ENCODE peak calls at places on chromosome 3, in ten cellular contexts. One of them, this sample, is unnamed.
A peak's percentile ranks its signal among the peaks of the same experiment; 100 is the strongest.

GRCh38 chr3:46098319-46098761 is 71.1 kb upstream of the XCR1 start:
- DNase-seq in T-helper 1 cell: no peak
- DNase-seq in NCI-H69: no peak
- DNase-seq in neural crest cell: no peak
- DNase-seq in activated naive CD4-positive, alpha-beta T cell: no peak
- DNase-seq in COLO829: no peak
- DNase-seq in H54: no peak
- DNase-seq in OCI-LY7: peak; percentile 68
- DNase-seq in Calu3: no peak
- DNase-seq in ovary: no peak
- DNase-seq in this sample: no peak

GRCh38 chr3:50612973-50613851 is 1.6 kb upstream of the CISH start:
- DNase-seq in T-helper 1 cell: no peak
- DNase-seq in NCI-H69: no peak
- DNase-seq in neural crest cell: no peak
- DNase-seq in activated naive CD4-positive, alpha-beta T cell: no peak
- DNase-seq in COLO829: no peak
- DNase-seq in H54: no peak
- DNase-seq in OCI-LY7: no peak
- DNase-seq in Calu3: no peak
- DNase-seq in ovary: no peak
- DNase-seq in this sample: no peak

GRCh38 chr3:41317718-41318117 is 118.4 kb downstream of the CTNNB1 start:
- DNase-seq in T-helper 1 cell: no peak
- DNase-seq in NCI-H69: no peak
- DNase-seq in neural crest cell: no peak
- DNase-seq in activated naive CD4-positive, alpha-beta T cell: no peak
- DNase-seq in COLO829: peak; percentile 18
- DNase-seq in H54: peak; percentile 19
- DNase-seq in OCI-LY7: no peak
- DNase-seq in Calu3: peak; percentile 12
- DNase-seq in ovary: no peak
- DNase-seq in this sample: no peak

GRCh38 chr3:36562945-36563344 is 182.6 kb downstream of the STAC start:
- DNase-seq in T-helper 1 cell: no peak
- DNase-seq in NCI-H69: no peak
- DNase-seq in neural crest cell: no peak
- DNase-seq in activated naive CD4-positive, alpha-beta T cell: no peak
- DNase-seq in COLO829: no peak
- DNase-seq in H54: no peak
- DNase-seq in OCI-LY7: no peak
- DNase-seq in Calu3: no peak
- DNase-seq in ovary: no peak
- DNase-seq in this sample: no peak

GRCh38 chr3:147903037-147903436 is 493.9 kb downstream of the ZIC1 start:
- DNase-seq in T-helper 1 cell: no peak
- DNase-seq in NCI-H69: no peak
- DNase-seq in neural crest cell: no peak
- DNase-seq in activated naive CD4-positive, alpha-beta T cell: no peak
- DNase-seq in COLO829: no peak
- DNase-seq in H54: no peak
- DNase-seq in OCI-LY7: no peak
- DNase-seq in Calu3: no peak
- DNase-seq in ovary: no peak
- DNase-seq in this sample: no peak

GRCh38 chr3:188052229-188052965 is 101.6 kb upstream of the LPP start:
- DNase-seq in T-helper 1 cell: no peak
- DNase-seq in NCI-H69: no peak
- DNase-seq in neural crest cell: peak; percentile 45
- DNase-seq in activated naive CD4-positive, alpha-beta T cell: no peak
- DNase-seq in COLO829: peak; percentile 95
- DNase-seq in H54: no peak
- DNase-seq in OCI-LY7: no peak
- DNase-seq in Calu3: no peak
- DNase-seq in ovary: peak; percentile 94
- DNase-seq in this sample: no peak

GRCh38 chr3:194389269-194389668 is 9.8 kb downstream of the GP5 start:
- DNase-seq in T-helper 1 cell: no peak
- DNase-seq in NCI-H69: peak; percentile 78
- DNase-seq in neural crest cell: no peak
- DNase-seq in activated naive CD4-positive, alpha-beta T cell: no peak
- DNase-seq in COLO829: no peak
- DNase-seq in H54: no peak
- DNase-seq in OCI-LY7: no peak
- DNase-seq in Calu3: no peak
- DNase-seq in ovary: no peak
- DNase-seq in this sample: no peak

GRCh38 chr3:172557515-172558220 is 34.4 kb upstream of the TNFSF10 start:
- DNase-seq in T-helper 1 cell: no peak
- DNase-seq in NCI-H69: no peak
- DNase-seq in neural crest cell: no peak
- DNase-seq in activated naive CD4-positive, alpha-beta T cell: no peak
- DNase-seq in COLO829: no peak
- DNase-seq in H54: no peak
- DNase-seq in OCI-LY7: no peak
- DNase-seq in Calu3: no peak
- DNase-seq in ovary: no peak
- DNase-seq in this sample: peak; percentile 48

GRCh38 chr3:105444725-105445124 is 78.0 kb downstream of the ALCAM start:
- DNase-seq in T-helper 1 cell: no peak
- DNase-seq in NCI-H69: no peak
- DNase-seq in neural crest cell: no peak
- DNase-seq in activated naive CD4-positive, alpha-beta T cell: no peak
- DNase-seq in COLO829: no peak
- DNase-seq in H54: no peak
- DNase-seq in OCI-LY7: no peak
- DNase-seq in Calu3: no peak
- DNase-seq in ovary: no peak
- DNase-seq in this sample: no peak

GRCh38 chr3:50221413-50222168 is 14.4 kb upstream of the GNAI2 start:
- DNase-seq in T-helper 1 cell: no peak
- DNase-seq in NCI-H69: no peak
- DNase-seq in neural crest cell: no peak
- DNase-seq in activated naive CD4-positive, alpha-beta T cell: no peak
- DNase-seq in COLO829: no peak
- DNase-seq in H54: no peak
- DNase-seq in OCI-LY7: peak; percentile 27
- DNase-seq in Calu3: no peak
- DNase-seq in ovary: no peak
- DNase-seq in this sample: no peak

GRCh38 chr3:159486580-159486979 is 502.1 kb upstream of the IL12A start:
- DNase-seq in T-helper 1 cell: no peak
- DNase-seq in NCI-H69: peak; percentile 16
- DNase-seq in neural crest cell: no peak
- DNase-seq in activated naive CD4-positive, alpha-beta T cell: no peak
- DNase-seq in COLO829: peak; percentile 13
- DNase-seq in H54: no peak
- DNase-seq in OCI-LY7: no peak
- DNase-seq in Calu3: no peak
- DNase-seq in ovary: no peak
- DNase-seq in this sample: no peak

GRCh38 chr3:38658886-38659285 is 9.4 kb upstream of the SCN5A start:
- DNase-seq in T-helper 1 cell: no peak
- DNase-seq in NCI-H69: no peak
- DNase-seq in neural crest cell: no peak
- DNase-seq in activated naive CD4-positive, alpha-beta T cell: no peak
- DNase-seq in COLO829: no peak
- DNase-seq in H54: no peak
- DNase-seq in OCI-LY7: no peak
- DNase-seq in Calu3: no peak
- DNase-seq in ovary: no peak
- DNase-seq in this sample: no peak

GRCh38 chr3:155270485-155271342 is 22.8 kb downstream of the STRIT1 start:
- DNase-seq in T-helper 1 cell: no peak
- DNase-seq in NCI-H69: no peak
- DNase-seq in neural crest cell: no peak
- DNase-seq in activated naive CD4-positive, alpha-beta T cell: no peak
- DNase-seq in COLO829: no peak
- DNase-seq in H54: no peak
- DNase-seq in OCI-LY7: peak; percentile 11
- DNase-seq in Calu3: peak; percentile 50
- DNase-seq in ovary: no peak
- DNase-seq in this sample: no peak

GRCh38 chr3:132090921-132091320 is 56.1 kb upstream of the CPNE4 start:
- DNase-seq in T-helper 1 cell: no peak
- DNase-seq in NCI-H69: no peak
- DNase-seq in neural crest cell: no peak
- DNase-seq in activated naive CD4-positive, alpha-beta T cell: no peak
- DNase-seq in COLO829: no peak
- DNase-seq in H54: no peak
- DNase-seq in OCI-LY7: no peak
- DNase-seq in Calu3: no peak
- DNase-seq in ovary: no peak
- DNase-seq in this sample: no peak

GRCh38 chr3:63809607-63810006 is 9.5 kb upstream of the C3orf49 start:
- DNase-seq in T-helper 1 cell: no peak
- DNase-seq in NCI-H69: no peak
- DNase-seq in neural crest cell: no peak
- DNase-seq in activated naive CD4-positive, alpha-beta T cell: no peak
- DNase-seq in COLO829: no peak
- DNase-seq in H54: no peak
- DNase-seq in OCI-LY7: no peak
- DNase-seq in Calu3: no peak
- DNase-seq in ovary: no peak
- DNase-seq in this sample: no peak

GRCh38 chr3:190197346-190197763 is 76.7 kb upstream of the P3H2 start:
- DNase-seq in T-helper 1 cell: no peak
- DNase-seq in NCI-H69: no peak
- DNase-seq in neural crest cell: no peak
- DNase-seq in activated naive CD4-positive, alpha-beta T cell: no peak
- DNase-seq in COLO829: no peak
- DNase-seq in H54: no peak
- DNase-seq in OCI-LY7: no peak
- DNase-seq in Calu3: no peak
- DNase-seq in ovary: no peak
- DNase-seq in this sample: no peak

GRCh38 chr3:101851833-101852232 is 2.5 kb downstream of the NFKBIZ start:
- DNase-seq in T-helper 1 cell: no peak
- DNase-seq in NCI-H69: no peak
- DNase-seq in neural crest cell: no peak
- DNase-seq in activated naive CD4-positive, alpha-beta T cell: no peak
- DNase-seq in COLO829: no peak
- DNase-seq in H54: no peak
- DNase-seq in OCI-LY7: no peak
- DNase-seq in Calu3: no peak
- DNase-seq in ovary: no peak
- DNase-seq in this sample: no peak

GRCh38 chr3:127666684-127667083 is 6.1 kb upstream of the ABTB1 start:
- DNase-seq in T-helper 1 cell: no peak
- DNase-seq in NCI-H69: no peak
- DNase-seq in neural crest cell: no peak
- DNase-seq in activated naive CD4-positive, alpha-beta T cell: no peak
- DNase-seq in COLO829: no peak
- DNase-seq in H54: no peak
- DNase-seq in OCI-LY7: no peak
- DNase-seq in Calu3: no peak
- DNase-seq in ovary: no peak
- DNase-seq in this sample: no peak